ENCODE peak calls at places on chromosomes 4 and X, in seven cellular contexts. R, O, F, J, I, C and P are unnamed samples.

GRCh38 chr4:119284876-119285611 is 36.9 kb downstream of the FABP2 start:
- DNase-seq in J (peak), I (no peak), R (no peak), C (peak), O (no peak), F (peak), P (peak)

GRCh38 chr4:48816971-48817370 is 13.9 kb upstream of the OCIAD1 start:
- DNase-seq in I (no peak), F (no peak), J (no peak), O (no peak), C (no peak), R (no peak), P (no peak)

GRCh38 chr4:21543514-21543913 is 405.1 kb downstream of the KCNIP4 start:
- DNase-seq in J (no peak), C (no peak), O (no peak), I (no peak), R (no peak), F (no peak), P (no peak)

GRCh38 chrX:630007-630921 is at the start of gene SHOX:
- DNase-seq in R (no peak), C (no peak), F (no peak), I (no peak), J (no peak), O (no peak), P (no peak)

GRCh38 chr4:3270141-3270611 is 21.2 kb downstream of the MSANTD1 start:
- DNase-seq in C (no peak), J (no peak), F (no peak), O (no peak), I (no peak), R (no peak), P (no peak)

GRCh38 chrX:20857746-20858145 is 516.5 kb upstream of the CNKSR2 start:
- DNase-seq in I (no peak), C (no peak), O (no peak), F (peak), R (no peak), J (no peak), P (peak)

GRCh38 chr4:98977557-98977956 is 18.0 kb upstream of the METAP1 start:
- DNase-seq in O (no peak), F (peak), R (no peak), I (no peak), J (no peak), C (no peak), P (no peak)

GRCh38 chr4:6245246-6246169 is 24.1 kb upstream of the WFS1 start:
- DNase-seq in I (peak), F (no peak), J (no peak), R (no peak), C (no peak), O (peak), P (no peak)

GRCh38 chr4:8736083-8736825 is 135.4 kb downstream of the HMX1 start:
- DNase-seq in I (no peak), J (peak), R (no peak), O (no peak), F (no peak), C (no peak), P (no peak)

GRCh38 chr4:169619518-169619957 is 840 bp upstream of the CLCN3 start:
- DNase-seq in J (peak), R (no peak), O (no peak), C (peak), F (peak), I (peak), P (peak)

GRCh38 chrX:101659601-101660063 is at the start of gene ARMCX2:
- DNase-seq in I (peak), C (peak), O (peak), J (no peak), R (no peak), F (peak), P (peak)

GRCh38 chr4:151667025-151667424 is 93.8 kb downstream of the GATB start:
- DNase-seq in I (no peak), J (no peak), R (no peak), C (no peak), F (no peak), O (no peak), P (peak)

GRCh38 chrX:109862386-109862910 is 129.4 kb upstream of the ACSL4 start:
- DNase-seq in O (no peak), J (no peak), C (no peak), R (no peak), F (peak), I (no peak), P (no peak)

GRCh38 chr4:150176559-150176958 is 98.3 kb downstream of the DCLK2 start:
- DNase-seq in J (no peak), I (no peak), R (no peak), O (no peak), F (peak), C (peak), P (peak)

GRCh38 chrX:137151403-137151802 is 117.6 kb upstream of the GPR101 start:
- DNase-seq in F (no peak), O (no peak), R (no peak), J (no peak), I (no peak), C (no peak), P (no peak)

GRCh38 chr4:181618896-181619295 is 624.3 kb upstream of the TENM3 start:
- DNase-seq in R (no peak), I (no peak), F (no peak), J (no peak), O (no peak), C (no peak), P (no peak)

GRCh38 chrX:154019061-154019621 is 561 bp downstream of the IRAK1 start:
- DNase-seq in I (no peak), J (no peak), F (no peak), R (peak), O (no peak), C (no peak), P (no peak)

GRCh38 chr4:48237996-48238645 is 31.5 kb downstream of the TEC start:
- DNase-seq in I (no peak), O (no peak), R (no peak), C (no peak), F (peak), J (no peak), P (peak)

GRCh38 chr4:156959298-156959702 is 12.3 kb downstream of the PDGFC start:
- DNase-seq in C (peak), O (no peak), I (no peak), F (peak), J (no peak), R (no peak), P (no peak)

GRCh38 chr4:187929024-187929423 is 66.5 kb upstream of the ZFP42 start:
- DNase-seq in I (no peak), J (no peak), R (no peak), O (no peak), F (no peak), C (no peak), P (no peak)

GRCh38 chr4:65651031-65651430 is 19.3 kb downstream of the EPHA5 start:
- DNase-seq in O (no peak), J (no peak), I (no peak), F (no peak), R (no peak), C (peak), P (no peak)

GRCh38 chr4:144970597-144970996 is 127.4 kb downstream of the ANAPC10 start:
- DNase-seq in R (no peak), C (no peak), O (no peak), I (no peak), J (peak), F (no peak), P (no peak)

GRCh38 chrX:39201305-39201990 is 400.2 kb downstream of the MID1IP1 start:
- DNase-seq in C (peak), F (peak), R (no peak), I (no peak), J (no peak), O (no peak), P (no peak)

GRCh38 chrX:105475801-105476200 is 255.3 kb upstream of the TEX13A start:
- DNase-seq in C (no peak), F (no peak), R (no peak), J (no peak), I (no peak), O (no peak), P (no peak)

GRCh38 chrX:40108959-40109287 is 11.2 kb upstream of the BCOR start:
- DNase-seq in C (peak), I (peak), R (no peak), O (peak), F (peak), J (no peak), P (peak)

GRCh38 chr4:185204238-185204910 is 574 bp upstream of the CFAP97 start:
- DNase-seq in J (peak), F (peak), R (no peak), C (no peak), I (no peak), O (no peak), P (peak)

GRCh38 chr4:151806511-151806927 is 45.7 kb upstream of the GATB start:
- DNase-seq in J (no peak), C (peak), O (no peak), R (no peak), I (no peak), F (peak), P (peak)

GRCh38 chr4:124711469-124712416 is 789 bp downstream of the ANKRD50 start:
- DNase-seq in R (peak), F (peak), C (peak), O (no peak), I (peak), J (peak), P (peak)

GRCh38 chr4:37780444-37781133 is 45.9 kb upstream of the PGM2 start:
- DNase-seq in C (peak), F (peak), I (no peak), O (no peak), J (peak), R (no peak), P (peak)

GRCh38 chr4:76948441-76949292 is 885 bp upstream of the SEPTIN11 start:
- DNase-seq in R (no peak), C (peak), F (peak), J (no peak), I (peak), O (peak), P (peak)

GRCh38 chrX:24229400-24229879 is 79.9 kb downstream of the ZFX start:
- DNase-seq in J (no peak), O (no peak), C (no peak), F (no peak), I (no peak), R (no peak), P (peak)

GRCh38 chr4:144171697-144172096 is 31.2 kb upstream of the GYPA start:
- DNase-seq in F (no peak), J (no peak), O (no peak), I (no peak), C (no peak), R (no peak), P (no peak)

GRCh38 chr4:11455201-11455835 is 26.6 kb upstream of the HS3ST1 start:
- DNase-seq in J (no peak), I (no peak), O (no peak), R (no peak), C (no peak), F (no peak), P (no peak)

GRCh38 chrX:53318766-53319353 is 37.5 kb upstream of the IQSEC2 start:
- DNase-seq in C (no peak), O (no peak), I (peak), J (no peak), F (no peak), R (no peak), P (no peak)
- H3K4me3 ChIP-seq in C (no peak), O (no peak), I (peak), J (no peak), F (peak), R (no peak), P (no peak)

DNA sequence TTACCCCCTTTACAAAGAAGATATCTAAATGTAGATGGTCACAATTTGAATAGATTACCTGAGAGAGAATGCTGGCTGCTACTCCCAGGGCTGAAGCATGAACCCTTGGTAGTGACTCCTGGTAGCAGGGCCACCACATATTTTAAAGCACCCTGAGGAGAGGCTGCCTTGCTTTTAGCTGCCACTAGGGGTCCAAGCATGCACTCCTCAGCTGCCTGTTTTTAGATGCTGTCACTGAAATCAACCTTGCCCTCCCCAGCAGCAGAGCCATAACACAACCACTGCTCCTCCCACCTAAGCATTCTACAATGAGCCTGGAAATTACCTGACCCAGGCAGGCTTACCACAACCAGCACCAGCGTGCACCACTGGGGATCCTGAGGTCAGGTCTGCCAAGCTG is 850.9 kb downstream of the FAM133A start:
- DNase-seq in C (no peak), I (no peak), J (peak), O (no peak), F (no peak), R (no peak), P (no peak)
- TF ChIP-seq CTCF in C (no peak), I (no peak), J (peak), O (no peak), F (no peak), R (no peak), P (peak)

GRCh38 chrX:120301497-120301896 is 9.8 kb downstream of the TMEM255A start:
- DNase-seq in O (no peak), C (no peak), I (no peak), J (no peak), F (no peak), R (no peak), P (no peak)
- H3K4me3 ChIP-seq in O (no peak), C (no peak), I (no peak), J (peak), F (no peak), R (no peak), P (no peak)

DNA sequence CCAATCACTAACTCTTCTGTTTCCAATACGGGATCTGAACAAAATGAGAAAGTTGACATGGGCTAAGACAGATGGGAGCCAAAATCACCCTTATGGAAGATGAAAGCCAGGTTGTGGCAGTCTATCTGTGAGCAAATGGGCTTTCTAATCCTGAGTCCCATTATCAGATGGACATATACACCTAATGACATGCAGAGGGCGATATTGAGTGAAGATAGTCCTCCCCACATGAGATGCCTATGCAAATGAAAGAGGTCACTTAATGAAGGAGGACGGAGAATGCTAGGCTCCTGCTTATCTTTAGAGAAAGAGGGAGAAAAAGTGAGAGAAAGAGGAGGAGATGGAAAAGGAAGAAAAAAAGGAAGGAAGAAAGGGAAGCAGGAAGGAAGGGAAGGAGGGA is 547.5 kb downstream of the NLGN4X start:
- DNase-seq in R (no peak), O (no peak), J (no peak), C (peak), F (no peak), I (no peak), P (peak)
- TF ChIP-seq CTCF in R (no peak), O (no peak), J (peak), C (peak), F (no peak), I (no peak), P (no peak)

GRCh38 chrX:135984220-135984619 is 1.0 kb upstream of the SLC9A6 start:
- DNase-seq in F (no peak), C (no peak), R (no peak), J (no peak), I (no peak), O (no peak), P (no peak)
- H3K4me3 ChIP-seq in F (no peak), C (no peak), R (no peak), J (peak), I (peak), O (peak), P (peak)